ENCODE peak calls at places on chromosome 5, in six cellular contexts. J, N, B, Y, F and A are unnamed samples.

GRCh38 chr5:139578348-139578724 is 17.2 kb downstream of the UBE2D2 start:
- DNase-seq in Y (no peak), F (no peak), B (no peak), J (no peak), N (no peak), A (no peak)

GRCh38 chr5:119483155-119483554 is 30.9 kb downstream of the HSD17B4 start:
- DNase-seq in J (no peak), Y (no peak), B (no peak), N (no peak), F (no peak), A (no peak)

GRCh38 chr5:149229298-149229937 is 42.2 kb upstream of the AFAP1L1 start:
- DNase-seq in J (no peak), N (no peak), B (no peak), Y (no peak), F (no peak), A (no peak)

GRCh38 chr5:117800261-117800660 is 1188.1 kb downstream of the DTWD2 start:
- DNase-seq in Y (no peak), B (no peak), N (no peak), F (no peak), J (no peak), A (no peak)

GRCh38 chr5:58399951-58400350 is 59.9 kb downstream of the PLK2 start:
- DNase-seq in Y (no peak), F (no peak), J (no peak), N (no peak), B (no peak), A (no peak)

GRCh38 chr5:177606071-177607051 is 6.4 kb downstream of the B4GALT7 start:
- DNase-seq in B (no peak), Y (no peak), N (no peak), F (no peak), J (no peak), A (no peak)

GRCh38 chr5:160213537-160213936 is 15.8 kb upstream of the FABP6 start:
- DNase-seq in J (no peak), B (peak; percentile 34), N (no peak), Y (no peak), F (no peak), A (no peak)

GRCh38 chr5:16577677-16578076 is 39.1 kb downstream of the RETREG1 start:
- DNase-seq in N (no peak), B (no peak), Y (no peak), J (no peak), F (no peak), A (no peak)

GRCh38 chr5:133265720-133266575 is 214.1 kb downstream of the HSPA4 start:
- DNase-seq in J (no peak), Y (peak; percentile 36), F (peak; percentile 13), B (no peak), N (no peak), A (no peak)

GRCh38 chr5:104179057-104179456 is 616.5 kb upstream of the NUDT12 start:
- DNase-seq in F (peak; percentile 14), N (peak; percentile 58), J (no peak), B (peak; percentile 46), Y (peak; percentile 64), A (peak; percentile 3)

GRCh38 chr5:111946556-111946955 is 189.6 kb upstream of the NREP start:
- DNase-seq in J (no peak), N (no peak), F (no peak), Y (no peak), B (no peak), A (no peak)

GRCh38 chr5:155792873-155793272 is 534.1 kb upstream of the SGCD start:
- DNase-seq in J (no peak), B (no peak), Y (no peak), F (no peak), N (no peak), A (no peak)

GRCh38 chr5:58133631-58134296 is 326.1 kb downstream of the PLK2 start:
- DNase-seq in Y (peak; percentile 71), N (peak; percentile 58), J (no peak), F (peak; percentile 77), B (no peak), A (no peak)

GRCh38 chr5:132026516-132027008 is 15.1 kb upstream of the ACSL6 start:
- DNase-seq in N (no peak), J (no peak), F (no peak), B (no peak), Y (no peak), A (no peak)

GRCh38 chr5:73945505-73945904 is 319.5 kb downstream of the ARHGEF28 start:
- DNase-seq in N (no peak), Y (no peak), J (no peak), B (no peak), F (no peak), A (no peak)

GRCh38 chr5:28117273-28118065 is 1079.1 kb upstream of the CDH9 start:
- DNase-seq in F (no peak), Y (no peak), N (no peak), J (no peak), B (no peak), A (no peak)

GRCh38 chr5:90982576-90982975 is 400.5 kb downstream of the ARRDC3 start:
- DNase-seq in J (no peak), Y (no peak), N (no peak), F (no peak), B (peak; percentile 61), A (no peak)

GRCh38 chr5:717143-717542 is 24.0 kb upstream of the TPPP start:
- DNase-seq in F (no peak), J (no peak), B (no peak), N (peak; percentile 19), Y (no peak), A (no peak)

DNA sequence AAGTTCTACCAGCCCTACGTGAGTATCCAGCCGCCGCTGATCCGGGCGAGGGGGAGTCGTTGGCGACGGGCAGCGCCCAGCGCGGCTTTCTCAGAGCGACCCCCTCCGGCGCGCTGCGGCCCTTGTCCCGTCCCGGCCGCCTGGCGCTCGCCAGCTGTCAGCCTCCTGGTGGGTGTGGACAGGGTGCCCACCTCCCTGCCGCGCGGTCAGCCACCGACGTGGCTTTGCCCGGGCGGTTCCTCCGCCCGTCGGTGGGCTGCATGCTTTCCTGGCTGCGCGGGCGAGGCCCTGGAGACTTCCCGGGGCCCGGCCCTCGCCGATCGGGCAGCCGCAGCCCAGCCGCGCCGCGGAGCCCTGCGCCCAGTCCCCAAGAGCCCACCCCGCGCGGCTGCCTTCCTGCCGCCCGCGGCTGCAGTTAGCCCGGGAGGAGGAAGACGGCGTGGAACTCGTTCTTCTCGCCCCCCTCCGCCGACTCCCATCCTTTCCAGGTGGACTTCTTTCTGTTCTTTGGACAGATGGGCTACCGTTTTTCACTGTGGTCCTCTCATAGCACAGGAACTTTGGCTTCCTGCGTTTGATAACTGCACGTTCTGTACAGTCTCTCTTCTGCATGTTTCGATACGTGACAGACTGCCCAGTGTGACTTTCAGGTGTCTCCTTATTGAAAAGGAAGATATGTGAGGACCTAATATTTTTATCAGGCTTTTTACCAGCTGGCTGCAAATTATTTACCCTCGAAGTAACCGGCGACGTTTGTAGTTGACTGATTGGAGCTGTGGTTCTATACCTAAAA is 550 bp downstream of the AP3S1 start:
- DNase-seq in F (no peak), J (no peak), N (no peak), B (peak; percentile 14), Y (no peak), A (peak; percentile 78)
- TF ChIP-seq CTCF in F (peak; percentile 5), J (peak; percentile 41), N (no peak), B (no peak), Y (peak; percentile 50), A (no peak)

GRCh38 chr5:79831381-79831780 is 141.7 kb downstream of the CMYA5 start:
- DNase-seq in J (no peak), Y (no peak), B (no peak), N (no peak), F (no peak), A (no peak)

GRCh38 chr5:79827159-79827562 is 137.5 kb downstream of the CMYA5 start:
- DNase-seq in N (no peak), B (no peak), Y (no peak), F (no peak), J (no peak), A (no peak)

GRCh38 chr5:79825802-79826201 is 136.2 kb downstream of the CMYA5 start:
- DNase-seq in B (no peak), J (no peak), Y (no peak), N (no peak), F (no peak), A (no peak)

GRCh38 chr5:79831910-79832309 is 142.3 kb downstream of the CMYA5 start:
- DNase-seq in N (no peak), F (no peak), J (peak; percentile 32), B (no peak), Y (no peak), A (no peak)

GRCh38 chr5:79829260-79829659 is 139.6 kb downstream of the CMYA5 start:
- DNase-seq in F (no peak), B (no peak), N (no peak), Y (no peak), J (no peak), A (peak; percentile 29)
- TF ChIP-seq CTCF in F (peak; percentile 37), B (no peak), N (peak; percentile 52), Y (no peak), J (peak; percentile 35), A (peak; percentile 53)

DNA sequence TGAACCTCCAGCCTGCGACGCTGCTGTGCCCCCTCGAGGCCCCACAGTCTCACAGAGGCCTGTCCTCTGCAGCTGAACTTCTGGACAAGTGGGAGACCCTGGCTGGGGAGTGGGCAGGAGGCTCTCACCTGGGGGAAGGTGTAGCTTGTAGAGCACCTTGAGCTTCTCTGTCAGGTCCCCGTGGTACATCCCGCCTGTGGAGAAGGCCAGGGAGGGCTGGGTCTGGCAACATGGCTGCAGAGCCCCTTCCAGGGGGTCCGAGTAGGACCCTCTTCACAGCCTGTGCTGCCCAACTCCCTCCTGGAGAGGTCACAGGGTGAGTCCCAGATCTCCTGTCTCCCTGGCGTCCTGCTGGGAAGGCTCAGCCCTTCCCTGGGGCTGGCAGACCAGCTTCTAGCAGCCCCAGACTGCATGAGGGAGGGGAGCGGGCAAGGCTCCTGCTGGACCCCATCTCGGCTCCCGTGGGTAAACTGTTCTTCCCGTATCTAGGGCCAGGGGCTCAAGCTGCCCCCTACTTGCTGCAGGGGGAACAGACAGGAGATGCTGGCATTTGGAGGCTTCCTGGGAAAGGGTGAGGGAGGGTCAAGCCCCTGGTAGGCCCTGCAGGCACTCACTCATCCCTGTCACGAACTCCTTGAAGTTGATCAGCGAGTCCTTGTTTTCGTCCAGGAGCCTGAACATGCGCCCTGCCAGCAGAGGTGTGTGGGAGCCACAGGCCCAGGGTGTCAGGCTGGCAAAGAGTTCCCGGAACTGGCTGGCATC is 11.2 kb upstream of the MRNIP start:
- DNase-seq in Y (no peak), N (no peak), F (no peak), B (no peak), J (no peak), A (no peak)
- TF ChIP-seq CTCF in Y (no peak), N (no peak), F (no peak), B (no peak), J (no peak), A (no peak)

DNA sequence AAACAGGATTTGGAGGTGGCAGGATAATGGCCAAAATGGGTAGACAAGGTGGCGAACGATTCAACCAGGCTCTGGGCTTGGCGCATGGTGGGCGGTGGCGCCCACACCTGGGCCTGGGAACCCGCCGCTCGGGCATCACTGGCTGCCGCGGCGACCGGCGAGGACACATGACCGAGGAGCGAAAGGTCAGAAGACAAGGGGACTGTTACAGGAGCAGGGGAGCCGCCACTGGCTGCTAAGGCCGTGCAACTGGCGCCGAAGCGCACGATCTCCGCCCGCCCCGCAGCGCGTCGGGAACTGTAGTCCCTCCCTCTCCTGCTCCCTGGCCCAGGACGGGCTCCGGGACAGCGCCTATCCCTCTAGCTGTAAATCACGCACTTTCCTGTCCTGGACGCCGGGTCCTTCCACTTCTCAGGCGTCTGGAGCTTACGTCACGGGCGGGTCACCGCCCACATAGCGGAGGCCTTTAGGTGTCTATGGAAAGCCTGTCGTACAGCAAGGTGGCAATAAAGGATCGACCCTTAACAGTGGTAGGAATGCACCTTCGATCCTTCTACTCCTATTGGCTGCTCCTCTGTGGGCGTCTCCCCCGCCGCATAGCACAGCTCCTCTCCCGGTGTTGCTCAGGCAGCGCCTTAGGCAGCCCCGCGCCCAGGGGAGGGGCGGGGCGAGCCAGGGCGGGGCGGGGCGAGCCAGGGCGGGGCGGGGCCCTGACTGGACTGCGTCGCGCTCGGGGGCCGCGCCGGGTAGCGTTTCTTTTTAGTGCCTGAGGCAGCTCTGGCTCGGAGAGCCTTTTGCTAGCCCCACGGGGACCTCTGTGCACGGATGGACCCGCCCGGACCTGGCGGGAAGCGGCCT is at the start of gene ICE1:
- DNase-seq in F (peak; percentile 94), J (peak; percentile 97), B (peak; percentile 99), Y (peak; percentile 97), N (peak; percentile 97), A (peak; percentile 93)
- TF ChIP-seq CTCF in F (no peak), J (no peak), B (no peak), Y (no peak), N (peak; percentile 22), A (no peak)